ENCODE peak calls at places on chromosomes 2 and 18, in four cellular contexts. One of them, this sample, is unnamed.

GRCh38 chr18:22844184-22844583 is 88.9 kb upstream of the RBBP8 start:
- DNase-seq in heart left ventricle: no peak
- DNase-seq in adrenal gland: no peak
- DNase-seq in gastrocnemius medialis: no peak
- DNase-seq in this sample: no peak

GRCh38 chr18:73842795-73843394 is 304.7 kb downstream of the FBXO15 start:
- DNase-seq in heart left ventricle: peak
- DNase-seq in gastrocnemius medialis: no peak
- DNase-seq in adrenal gland: peak
- DNase-seq in this sample: peak

GRCh38 chr18:75936862-75937261 is 509.4 kb upstream of the SMIM21 start:
- DNase-seq in heart left ventricle: no peak
- DNase-seq in gastrocnemius medialis: no peak
- DNase-seq in adrenal gland: no peak
- DNase-seq in this sample: no peak

GRCh38 chr2:238220892-238221521 is 17.5 kb upstream of the ILKAP start:
- DNase-seq in gastrocnemius medialis: no peak
- DNase-seq in adrenal gland: no peak
- DNase-seq in heart left ventricle: no peak
- DNase-seq in this sample: peak

GRCh38 chr2:238449909-238450417 is 23.2 kb downstream of the ASB1 start:
- DNase-seq in adrenal gland: peak
- DNase-seq in heart left ventricle: peak
- DNase-seq in gastrocnemius medialis: peak
- DNase-seq in this sample: peak

GRCh38 chr18:77101410-77102245 is 31.0 kb downstream of the MBP start:
- DNase-seq in adrenal gland: peak
- DNase-seq in heart left ventricle: peak
- DNase-seq in gastrocnemius medialis: peak
- DNase-seq in this sample: peak

GRCh38 chr18:46431522-46432171 is 225.4 kb downstream of the LOXHD1 start:
- DNase-seq in heart left ventricle: no peak
- DNase-seq in gastrocnemius medialis: no peak
- DNase-seq in adrenal gland: no peak
- DNase-seq in this sample: no peak

GRCh38 chr2:71482055-71482454 is 28.7 kb downstream of the DYSF start:
- DNase-seq in gastrocnemius medialis: no peak
- DNase-seq in adrenal gland: no peak
- DNase-seq in heart left ventricle: no peak
- DNase-seq in this sample: no peak

GRCh38 chr2:43032248-43032893 is 194.0 kb downstream of the ZFP36L2 start:
- DNase-seq in gastrocnemius medialis: no peak
- DNase-seq in heart left ventricle: peak
- DNase-seq in adrenal gland: peak
- DNase-seq in this sample: peak

GRCh38 chr2:204436267-204436666 is 109.0 kb upstream of the PARD3B start:
- DNase-seq in adrenal gland: no peak
- DNase-seq in gastrocnemius medialis: no peak
- DNase-seq in heart left ventricle: no peak
- DNase-seq in this sample: no peak

GRCh38 chr2:39107724-39108273 is 13.1 kb downstream of the SOS1 start:
- DNase-seq in adrenal gland: no peak
- DNase-seq in heart left ventricle: no peak
- DNase-seq in gastrocnemius medialis: no peak
- DNase-seq in this sample: no peak

GRCh38 chr18:76231402-76231801 is 263.6 kb downstream of the ZNF516 start:
- DNase-seq in heart left ventricle: no peak
- DNase-seq in gastrocnemius medialis: no peak
- DNase-seq in adrenal gland: no peak
- DNase-seq in this sample: no peak

GRCh38 chr2:158079672-158080071 is 22.0 kb upstream of the UPP2 start:
- DNase-seq in adrenal gland: no peak
- DNase-seq in heart left ventricle: no peak
- DNase-seq in gastrocnemius medialis: no peak
- DNase-seq in this sample: no peak

GRCh38 chr2:207792244-207792785 is 22.6 kb upstream of the FZD5 start:
- DNase-seq in adrenal gland: peak
- DNase-seq in heart left ventricle: no peak
- DNase-seq in gastrocnemius medialis: no peak
- DNase-seq in this sample: no peak
- TF ChIP-seq POLR2A in adrenal gland: no peak
- TF ChIP-seq POLR2A in heart left ventricle: no peak
- TF ChIP-seq POLR2A in gastrocnemius medialis: no peak
- TF ChIP-seq POLR2A in this sample: no peak

GRCh38 chr2:217289909-217290283 is 430.0 kb upstream of the TNP1 start:
- DNase-seq in adrenal gland: peak
- DNase-seq in heart left ventricle: no peak
- DNase-seq in gastrocnemius medialis: no peak
- DNase-seq in this sample: no peak
- H3K27ac ChIP-seq in adrenal gland: no peak
- H3K27ac ChIP-seq in heart left ventricle: peak
- H3K27ac ChIP-seq in gastrocnemius medialis: no peak
- H3K27ac ChIP-seq in this sample: peak

GRCh38 chr2:109331081-109331480 is 202.1 kb downstream of the SH3RF3 start:
- DNase-seq in heart left ventricle: no peak
- DNase-seq in adrenal gland: no peak
- DNase-seq in gastrocnemius medialis: no peak
- DNase-seq in this sample: peak

GRCh38 chr2:109332880-109333279 is 203.9 kb downstream of the SH3RF3 start:
- DNase-seq in gastrocnemius medialis: no peak
- DNase-seq in adrenal gland: no peak
- DNase-seq in heart left ventricle: no peak
- DNase-seq in this sample: no peak

GRCh38 chr2:109335586-109336266 is 206.7 kb downstream of the SH3RF3 start:
- DNase-seq in heart left ventricle: no peak
- DNase-seq in adrenal gland: no peak
- DNase-seq in gastrocnemius medialis: no peak
- DNase-seq in this sample: no peak

GRCh38 chr2:109331864-109332848 is 203.2 kb downstream of the SH3RF3 start:
- DNase-seq in adrenal gland: peak
- DNase-seq in gastrocnemius medialis: peak
- DNase-seq in heart left ventricle: peak
- DNase-seq in this sample: peak

DNA sequence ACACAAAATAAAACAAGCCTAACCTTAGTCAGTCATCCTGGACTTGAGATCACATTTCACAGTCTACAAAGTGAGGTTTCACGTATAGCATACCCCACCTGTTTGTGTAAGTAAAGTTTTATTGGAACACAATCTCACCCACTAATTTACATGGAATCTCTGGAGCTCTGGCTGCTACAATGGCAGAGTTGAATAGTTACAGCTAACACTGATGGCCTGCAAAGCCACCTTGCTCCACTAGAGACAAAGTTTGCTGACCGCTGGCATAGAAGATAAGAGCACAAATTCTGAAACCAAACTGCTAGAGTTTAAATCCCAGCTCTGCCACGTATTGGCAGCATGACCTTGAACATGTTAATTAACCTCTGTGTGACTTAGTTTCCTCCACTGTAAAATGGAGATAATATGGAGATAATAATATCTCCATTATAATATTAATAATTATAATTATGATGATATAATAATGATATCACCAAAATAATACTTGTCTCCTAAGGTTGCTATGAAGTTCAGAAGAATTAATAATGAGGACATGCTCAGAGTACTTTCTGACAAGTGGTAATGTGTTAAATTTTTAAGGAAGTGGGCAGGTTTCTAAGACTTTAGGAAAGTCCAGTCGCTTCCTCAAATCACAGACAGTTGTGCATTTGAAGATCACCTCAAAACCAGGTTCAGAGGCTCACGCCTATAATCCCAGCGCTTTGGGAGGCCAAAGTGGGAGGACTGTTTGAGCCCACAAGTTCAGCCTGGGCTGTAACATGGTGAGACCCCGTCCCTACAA is 204.6 kb downstream of the SH3RF3 start:
- DNase-seq in adrenal gland: no peak
- DNase-seq in heart left ventricle: no peak
- DNase-seq in gastrocnemius medialis: no peak
- DNase-seq in this sample: no peak
- TF ChIP-seq CTCF in adrenal gland: no peak
- TF ChIP-seq CTCF in heart left ventricle: no peak
- TF ChIP-seq CTCF in gastrocnemius medialis: no peak
- TF ChIP-seq CTCF in this sample: peak

GRCh38 chr2:64652231-64653173 is 1.2 kb downstream of the SERTAD2 start:
- DNase-seq in heart left ventricle: no peak
- DNase-seq in adrenal gland: peak
- DNase-seq in gastrocnemius medialis: no peak
- DNase-seq in this sample: peak
- TF ChIP-seq POLR2A in heart left ventricle: no peak
- TF ChIP-seq POLR2A in adrenal gland: no peak
- TF ChIP-seq POLR2A in gastrocnemius medialis: no peak
- TF ChIP-seq POLR2A in this sample: no peak

GRCh38 chr18:56291229-56291796 is 347.1 kb downstream of the TXNL1 start:
- DNase-seq in heart left ventricle: no peak
- DNase-seq in gastrocnemius medialis: no peak
- DNase-seq in adrenal gland: no peak
- DNase-seq in this sample: no peak
- H3K27ac ChIP-seq in heart left ventricle: peak
- H3K27ac ChIP-seq in gastrocnemius medialis: no peak
- H3K27ac ChIP-seq in adrenal gland: no peak
- H3K27ac ChIP-seq in this sample: no peak

GRCh38 chr2:191569025-191569424 is 108.9 kb upstream of the NABP1 start:
- DNase-seq in heart left ventricle: no peak
- DNase-seq in gastrocnemius medialis: no peak
- DNase-seq in adrenal gland: no peak
- DNase-seq in this sample: no peak
- TF ChIP-seq CTCF in heart left ventricle: no peak
- TF ChIP-seq CTCF in gastrocnemius medialis: no peak
- TF ChIP-seq CTCF in adrenal gland: no peak
- TF ChIP-seq CTCF in this sample: no peak

DNA sequence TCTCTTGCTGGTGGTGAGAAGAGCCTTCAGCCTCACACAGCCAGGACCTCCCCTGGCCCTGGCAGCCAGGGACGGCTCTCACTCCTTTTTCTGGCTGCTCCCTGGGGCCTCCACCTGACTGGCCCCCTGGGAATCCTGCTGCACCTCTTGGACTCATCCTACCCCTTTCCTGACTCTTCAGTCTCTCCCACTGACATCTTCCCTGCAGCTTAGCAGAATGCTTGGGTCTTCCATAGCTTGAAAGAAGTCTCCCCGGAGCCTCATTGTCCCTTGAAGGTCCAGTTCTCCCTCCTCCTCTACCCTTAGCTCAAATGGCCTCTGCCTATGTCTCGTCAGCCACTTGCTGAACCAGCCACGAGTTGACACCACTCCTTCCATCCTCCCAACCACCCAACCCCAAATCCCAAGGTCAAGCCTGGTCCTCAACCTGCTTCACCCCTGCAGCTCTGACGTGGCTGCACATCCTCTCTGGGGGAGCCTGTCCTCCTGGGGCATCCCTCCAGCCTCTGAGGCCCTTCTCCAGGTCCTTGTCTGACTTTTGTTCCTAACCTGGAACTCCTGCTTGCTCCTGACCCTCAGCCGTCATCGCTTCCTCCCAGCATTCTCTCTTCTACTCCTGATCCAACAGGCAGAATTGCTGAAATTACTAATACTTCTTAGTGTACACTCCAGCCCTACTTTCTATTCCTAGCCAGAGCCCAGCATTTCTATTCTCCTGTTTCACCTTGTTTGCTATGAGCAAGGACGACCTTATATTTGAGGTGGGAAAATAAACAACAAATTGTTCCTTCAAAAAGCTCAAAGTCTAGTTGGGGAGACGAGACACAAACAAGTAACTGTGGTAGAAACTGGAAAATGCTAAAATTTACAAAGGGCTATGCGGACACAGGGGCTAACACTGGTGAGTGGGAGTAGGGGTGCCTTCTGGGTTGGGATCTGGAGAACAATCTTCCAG is 68.7 kb upstream of the MGAT4A start:
- DNase-seq in gastrocnemius medialis: no peak
- DNase-seq in heart left ventricle: no peak
- DNase-seq in adrenal gland: no peak
- DNase-seq in this sample: no peak
- TF ChIP-seq POLR2A in gastrocnemius medialis: no peak
- TF ChIP-seq POLR2A in heart left ventricle: no peak
- TF ChIP-seq POLR2A in adrenal gland: no peak
- TF ChIP-seq POLR2A in this sample: no peak